ENCODE peak calls at places on chromosomes 2 and 18, in seven cellular contexts. L, A, O, H, P, J and M are unnamed samples.

GRCh38 chr2:187302146-187302545 is 145.9 kb downstream of the CALCRL start:
- DNase-seq in P (peak), H (no peak), L (no peak), J (no peak), O (no peak), A (no peak), M (no peak)

GRCh38 chr18:37481491-37481890 is 84.1 kb downstream of the CELF4 start:
- DNase-seq in P (no peak), A (no peak), J (peak), L (no peak), H (no peak), O (no peak), M (no peak)

GRCh38 chr2:96689431-96689991 is 46.9 kb downstream of the FER1L5 start:
- DNase-seq in L (no peak), P (no peak), H (no peak), O (no peak), A (no peak), J (no peak), M (no peak)

GRCh38 chr2:119311831-119312230 is 54.8 kb downstream of the C2orf76 start:
- DNase-seq in L (no peak), H (no peak), J (no peak), P (no peak), O (no peak), A (no peak), M (no peak)

GRCh38 chr2:11279398-11279797 is 65.0 kb downstream of the ROCK2 start:
- DNase-seq in J (no peak), O (no peak), A (no peak), H (no peak), L (no peak), P (no peak), M (no peak)

GRCh38 chr2:7673843-7674242 is 756.6 kb downstream of the RNF144A start:
- DNase-seq in H (no peak), L (no peak), O (no peak), A (no peak), J (peak), P (no peak), M (no peak)

GRCh38 chr2:135047295-135047694 is at the start of gene MAP3K19:
- DNase-seq in A (no peak), O (no peak), P (no peak), L (no peak), J (no peak), H (no peak), M (no peak)

GRCh38 chr2:33340265-33340664 is 136.2 kb upstream of the RASGRP3 start:
- DNase-seq in J (no peak), L (no peak), O (no peak), P (no peak), H (no peak), A (peak), M (no peak)

GRCh38 chr2:237427807-237428506 is 14.0 kb upstream of the COL6A3 start:
- DNase-seq in O (no peak), J (no peak), H (no peak), A (no peak), L (no peak), P (no peak), M (no peak)

GRCh38 chr2:224046752-224047151 is 7.7 kb upstream of the SERPINE2 start:
- DNase-seq in L (no peak), A (no peak), H (peak), J (no peak), O (no peak), P (peak), M (no peak)